ENCODE peak calls at places on chromosome 22, in eight cellular contexts. D, A, K, Q, X, Y, Z and B are unnamed samples.
A peak's percentile ranks its signal among the peaks of the same experiment; 100 is the strongest.

GRCh38 chr22:19599626-19600243 is 75.5 kb upstream of the CLDN5 start:
- DNase-seq in X (no peak), Y (no peak), A (no peak), D (no peak), Z (no peak), Q (no peak), K (no peak), B (no peak)

GRCh38 chr22:28500005-28500404 is 179.6 kb downstream of the TTC28 start:
- DNase-seq in Z (no peak), X (no peak), K (no peak), Q (no peak), Y (no peak), A (no peak), D (no peak), B (no peak)

GRCh38 chr22:20802452-20802851 is 28.5 kb downstream of the SERPIND1 start:
- DNase-seq in Y (no peak), K (no peak), Z (no peak), A (no peak), D (no peak), Q (no peak), X (no peak), B (no peak)

GRCh38 chr22:36899498-36899897 is 13.9 kb upstream of the CSF2RB start:
- DNase-seq in D (no peak), X (no peak), Z (no peak), Q (no peak), K (no peak), Y (no peak), A (no peak), B (no peak)

GRCh38 chr22:32649515-32650200 is 151.8 kb upstream of the TIMP3 start:
- DNase-seq in X (no peak), Z (peak; percentile 14), Y (peak; percentile 89), A (no peak), D (no peak), K (no peak), Q (no peak), B (no peak)

GRCh38 chr22:21585389-21585788 is 17.9 kb downstream of the UBE2L3 start:
- DNase-seq in Q (no peak), X (no peak), D (no peak), A (no peak), Z (no peak), K (no peak), Y (no peak), B (no peak)

GRCh38 chr22:29041408-29041807 is 20.2 kb downstream of the C22orf31 start:
- DNase-seq in Z (no peak), Q (peak; percentile 43), X (no peak), D (no peak), K (no peak), Y (peak; percentile 76), A (no peak), B (no peak)

GRCh38 chr22:28955817-28956216 is 72.4 kb downstream of the ZNRF3 start:
- DNase-seq in X (peak; percentile 60), Y (no peak), D (no peak), Z (no peak), K (no peak), Q (no peak), A (no peak), B (no peak)

GRCh38 chr22:33710326-33710725 is 209.9 kb downstream of the LARGE1 start:
- DNase-seq in Z (no peak), Q (no peak), A (no peak), Y (no peak), D (no peak), K (no peak), X (no peak), B (no peak)

DNA sequence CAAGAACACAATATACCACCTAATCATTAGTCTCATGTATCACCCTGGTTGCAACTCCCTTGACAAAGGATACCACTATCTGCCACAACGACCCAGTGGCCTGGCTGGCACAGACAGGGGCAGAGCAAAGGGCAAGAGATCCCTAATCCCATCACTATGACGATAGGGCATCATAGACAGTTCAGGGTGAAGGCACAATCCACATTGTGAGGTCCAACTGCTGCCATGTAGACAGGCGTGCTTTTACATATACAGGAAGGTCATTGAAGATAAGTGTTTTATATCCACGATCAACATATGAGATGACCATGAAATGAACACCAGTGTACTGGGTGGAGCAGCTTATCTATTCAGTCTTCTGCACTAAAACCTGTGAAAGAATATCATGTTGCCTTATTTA is 94.6 kb downstream of the IGLL1 start:
- DNase-seq in X (no peak), Y (no peak), K (no peak), Q (no peak), A (no peak), D (no peak), Z (no peak), B (no peak)
- H3K4me1 ChIP-seq in X (no peaks in the 10 kb centered on the region), Y (no peaks in the 10 kb centered on the region), K (no peaks in the 10 kb centered on the region), Q (no peaks in the 10 kb centered on the region), A (no peaks in the 10 kb centered on the region), D (no peaks in the 10 kb centered on the region), Z (no peaks in the 10 kb centered on the region), B (no peaks in the 10 kb centered on the region)

GRCh38 chr22:31496735-31497146 is 405 bp downstream of the SFI1 start:
- DNase-seq in Q (no peak), D (peak; percentile 23), K (no peak), X (no peak), Y (peak; percentile 60), Z (no peak), A (no peak), B (no peak)
- H3K4me1 ChIP-seq in Q (no peaks in the 10 kb centered on the region), D (peaks cover 21% of the 10 kb centered on the region), K (no peaks in the 10 kb centered on the region), X (peaks cover 28% of the 10 kb centered on the region), Y (no peaks in the 10 kb centered on the region), Z (peaks cover 8% of the 10 kb centered on the region), A (no peaks in the 10 kb centered on the region), B (no peaks in the 10 kb centered on the region)

GRCh38 chr22:17436382-17436951 is 67.2 kb downstream of the CECR2 start:
- DNase-seq in D (peak; percentile 9), Z (no peak), Q (no peak), A (no peak), K (no peak), X (no peak), Y (no peak), B (no peak)
- H3K4me1 ChIP-seq in D (peaks cover 30% of the 10 kb centered on the region), Z (no peaks in the 10 kb centered on the region), Q (peaks cover 2% of the 10 kb centered on the region), A (peaks cover 7% of the 10 kb centered on the region), K (no peaks in the 10 kb centered on the region), X (peaks cover 5% of the 10 kb centered on the region), Y (no peaks in the 10 kb centered on the region), B (peaks cover 4% of the 10 kb centered on the region)

GRCh38 chr22:46047226-46047625 is 70.3 kb upstream of the WNT7B start:
- DNase-seq in Z (no peak), Q (no peak), A (no peak), Y (no peak), D (no peak), X (no peak), K (peak; percentile 45), B (no peak)
- H3K4me1 ChIP-seq in Z (peaks cover 4% of the 10 kb centered on the region), Q (peaks cover 34% of the 10 kb centered on the region), A (peaks cover 9% of the 10 kb centered on the region), Y (peaks cover 44% of the 10 kb centered on the region), D (peaks cover 91% of the 10 kb centered on the region), X (no peaks in the 10 kb centered on the region), K (peaks cover 35% of the 10 kb centered on the region), B (peaks cover 4% of the 10 kb centered on the region)

GRCh38 chr22:49948958-49949913 is 11.3 kb upstream of the PIM3 start:
- DNase-seq in X (no peak), A (no peak), K (peak; percentile 91), Q (no peak), Y (no peak), Z (peak; percentile 74), D (no peak), B (no peak)

GRCh38 chr22:49948573-49948957 is 12.0 kb upstream of the PIM3 start:
- DNase-seq in A (no peak), X (no peak), D (no peak), Y (no peak), K (no peak), Z (no peak), Q (no peak), B (no peak)

GRCh38 chr22:49947296-49947622 is 13.3 kb upstream of the PIM3 start:
- DNase-seq in A (no peak), Q (no peak), X (no peak), K (no peak), Z (no peak), D (no peak), Y (no peak), B (no peak)

GRCh38 chr22:49946612-49947295 is 13.8 kb upstream of the PIM3 start:
- DNase-seq in X (no peak), K (no peak), Y (no peak), Z (no peak), Q (no peak), A (no peak), D (no peak), B (no peak)

DNA sequence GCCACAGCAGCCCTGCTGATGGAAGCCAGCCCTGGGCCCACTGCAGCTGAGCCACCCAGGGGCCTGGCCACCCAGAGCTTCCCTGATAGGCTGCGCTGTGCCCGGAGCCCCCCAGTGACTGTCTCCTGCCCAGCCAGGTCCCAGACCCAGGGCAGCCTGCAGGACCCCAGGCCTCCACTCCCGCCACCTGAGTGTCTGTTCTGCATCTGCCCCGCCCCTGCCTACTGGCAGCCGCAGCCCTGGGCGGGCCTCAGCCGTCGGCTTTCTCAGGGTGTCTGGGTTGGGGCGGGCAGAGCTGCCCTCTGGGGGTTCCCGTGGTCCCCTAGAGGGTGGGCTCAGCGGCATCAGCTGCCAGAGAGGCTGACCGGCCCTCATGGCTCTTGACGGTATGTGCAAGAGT is 12.5 kb upstream of the PIM3 start:
- DNase-seq in X (no peak), Z (no peak), K (no peak), A (no peak), D (no peak), Q (no peak), Y (no peak), B (no peak)
- H3K4me1 ChIP-seq in X (peaks cover 4% of the 10 kb centered on the region), Z (peaks cover 58% of the 10 kb centered on the region), K (peaks cover 48% of the 10 kb centered on the region), A (peaks cover 16% of the 10 kb centered on the region), D (peaks cover 14% of the 10 kb centered on the region), Q (peaks cover 6% of the 10 kb centered on the region), Y (peaks cover 11% of the 10 kb centered on the region), B (peaks cover 38% of the 10 kb centered on the region)

DNA sequence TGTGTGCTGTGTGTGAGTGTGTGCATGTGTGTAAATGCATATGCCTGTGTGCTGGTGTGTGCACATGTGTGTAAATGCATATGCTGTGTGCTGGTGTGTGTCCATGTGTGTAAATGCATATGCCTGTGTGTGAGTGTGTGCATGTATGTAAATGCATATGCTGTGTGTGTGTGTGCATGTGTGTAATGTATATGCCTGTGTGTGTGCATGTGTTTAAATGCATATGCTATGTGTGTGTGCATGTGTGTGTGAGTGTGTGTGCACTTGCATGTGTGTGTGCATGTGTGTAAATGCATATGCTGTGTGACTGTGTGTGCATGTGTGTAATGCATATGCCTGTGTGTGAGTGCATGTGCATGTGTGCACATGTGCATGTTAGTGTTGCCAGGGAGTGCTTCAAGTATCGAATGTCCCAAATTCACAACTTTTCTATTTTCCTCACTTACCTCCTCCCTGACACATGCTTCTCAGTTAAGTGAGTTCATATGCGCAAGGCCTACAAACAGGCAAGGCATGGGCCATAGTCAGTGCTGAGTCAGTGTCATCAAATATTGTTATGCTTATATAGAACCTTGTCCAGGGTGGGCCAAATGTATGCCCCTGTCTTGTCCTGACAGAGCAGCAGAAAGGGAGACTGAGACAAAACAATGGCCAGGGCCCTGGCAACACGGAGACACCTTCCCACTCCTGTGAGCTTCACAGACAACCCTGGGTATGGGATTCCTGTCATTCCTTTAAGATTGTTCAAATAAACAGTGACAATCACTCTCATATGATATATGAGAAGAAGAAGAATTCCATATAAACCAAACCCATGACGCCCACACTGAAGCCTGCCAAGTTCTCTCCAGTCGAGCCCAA is 38.6 kb downstream of the GGTLC2 start:
- DNase-seq in Z (peak; percentile 24), D (no peak), Q (no peak), A (no peak), K (no peak), X (no peak), Y (peak; percentile 30), B (no peak)
- H3K4me1 ChIP-seq in Z (peaks cover 45% of the 10 kb centered on the region), D (no peaks in the 10 kb centered on the region), Q (peaks cover 6% of the 10 kb centered on the region), A (no peaks in the 10 kb centered on the region), K (no peaks in the 10 kb centered on the region), X (peaks cover 30% of the 10 kb centered on the region), Y (peaks cover 8% of the 10 kb centered on the region), B (no peaks in the 10 kb centered on the region)

GRCh38 chr22:46736705-46737104 is 1.3 kb downstream of the CERK start:
- DNase-seq in D (no peak), Y (no peak), X (no peak), K (no peak), Q (no peak), A (no peak), Z (no peak), B (no peak)
- H3K4me1 ChIP-seq in D (peaks cover 83% of the 10 kb centered on the region), Y (peaks cover 21% of the 10 kb centered on the region), X (peaks cover 30% of the 10 kb centered on the region), K (peaks cover 13% of the 10 kb centered on the region), Q (peaks cover 20% of the 10 kb centered on the region), A (peaks cover 11% of the 10 kb centered on the region), Z (peaks cover 21% of the 10 kb centered on the region), B (peaks cover 21% of the 10 kb centered on the region)